ENCODE peak calls at places on chromosomes 1 and 21, in six cellular contexts. One of them, this sample, is unnamed. For H3K4me1, the result is how much of the 10 kb centered on the place peaks cover.

GRCh38 chr21:15549671-15550070 is 180.1 kb upstream of the USP25 start:
- DNase-seq in uterus: no peak
- DNase-seq in esophagus muscularis mucosa: no peak
- DNase-seq in Panc1: no peak
- DNase-seq in fibroblast of lung: no peak
- DNase-seq in neural progenitor cell: no peak
- DNase-seq in this sample: no peak

GRCh38 chr21:38303300-38303699 is 46.5 kb downstream of the KCNJ15 start:
- DNase-seq in uterus: peak
- DNase-seq in esophagus muscularis mucosa: no peak
- DNase-seq in Panc1: peak
- DNase-seq in fibroblast of lung: peak
- DNase-seq in neural progenitor cell: no peak
- DNase-seq in this sample: peak

GRCh38 chr21:35036521-35037383 is 12.3 kb downstream of the RUNX1 start:
- DNase-seq in uterus: no peak
- DNase-seq in esophagus muscularis mucosa: peak
- DNase-seq in Panc1: no peak
- DNase-seq in fibroblast of lung: no peak
- DNase-seq in neural progenitor cell: no peak
- DNase-seq in this sample: peak

GRCh38 chr1:245673920-245674414 is 519.2 kb downstream of the KIF26B start:
- DNase-seq in uterus: no peak
- DNase-seq in esophagus muscularis mucosa: no peak
- DNase-seq in Panc1: no peak
- DNase-seq in fibroblast of lung: peak
- DNase-seq in neural progenitor cell: no peak
- DNase-seq in this sample: no peak

GRCh38 chr1:226133504-226134123 is 52.9 kb downstream of the ACBD3 start:
- DNase-seq in uterus: peak
- DNase-seq in esophagus muscularis mucosa: peak
- DNase-seq in Panc1: no peak
- DNase-seq in fibroblast of lung: no peak
- DNase-seq in neural progenitor cell: no peak
- DNase-seq in this sample: no peak

GRCh38 chr1:60423181-60423780 is 349.7 kb upstream of the C1orf87 start:
- DNase-seq in uterus: no peak
- DNase-seq in esophagus muscularis mucosa: no peak
- DNase-seq in Panc1: no peak
- DNase-seq in fibroblast of lung: no peak
- DNase-seq in neural progenitor cell: no peak
- DNase-seq in this sample: no peak

GRCh38 chr1:179447489-179447888 is 81.7 kb downstream of the AXDND1 start:
- DNase-seq in uterus: no peak
- DNase-seq in esophagus muscularis mucosa: no peak
- DNase-seq in Panc1: no peak
- DNase-seq in fibroblast of lung: no peak
- DNase-seq in neural progenitor cell: peak
- DNase-seq in this sample: no peak

GRCh38 chr1:233038581-233038980 is 88.2 kb downstream of the NTPCR start:
- DNase-seq in uterus: no peak
- DNase-seq in esophagus muscularis mucosa: no peak
- DNase-seq in Panc1: no peak
- DNase-seq in fibroblast of lung: no peak
- DNase-seq in neural progenitor cell: no peak
- DNase-seq in this sample: no peak

GRCh38 chr1:54806931-54807611 is 5.9 kb upstream of the TTC22 start:
- DNase-seq in uterus: no peak
- DNase-seq in esophagus muscularis mucosa: no peak
- DNase-seq in Panc1: no peak
- DNase-seq in fibroblast of lung: peak
- DNase-seq in neural progenitor cell: no peak
- DNase-seq in this sample: no peak

GRCh38 chr1:7014640-7014930 is 229.3 kb downstream of the CAMTA1 start:
- DNase-seq in uterus: no peak
- DNase-seq in esophagus muscularis mucosa: peak
- DNase-seq in Panc1: no peak
- DNase-seq in fibroblast of lung: no peak
- DNase-seq in neural progenitor cell: no peak
- DNase-seq in this sample: peak

GRCh38 chr1:55703726-55704363 is 488.7 kb upstream of the USP24 start:
- DNase-seq in uterus: no peak
- DNase-seq in esophagus muscularis mucosa: no peak
- DNase-seq in Panc1: no peak
- DNase-seq in fibroblast of lung: peak
- DNase-seq in neural progenitor cell: no peak
- DNase-seq in this sample: no peak

GRCh38 chr1:160997323-160998038 is 23.5 kb downstream of the F11R start:
- DNase-seq in uterus: peak
- DNase-seq in esophagus muscularis mucosa: no peak
- DNase-seq in Panc1: no peak
- DNase-seq in fibroblast of lung: peak
- DNase-seq in neural progenitor cell: peak
- DNase-seq in this sample: peak

GRCh38 chr1:208047476-208047934 is 136.6 kb upstream of the CD34 start:
- DNase-seq in uterus: peak
- DNase-seq in esophagus muscularis mucosa: peak
- DNase-seq in Panc1: no peak
- DNase-seq in fibroblast of lung: peak
- DNase-seq in neural progenitor cell: no peak
- DNase-seq in this sample: peak

GRCh38 chr1:53557369-53557768 is 98.2 kb downstream of the DMRTB1 start:
- DNase-seq in uterus: peak
- DNase-seq in esophagus muscularis mucosa: no peak
- DNase-seq in Panc1: no peak
- DNase-seq in fibroblast of lung: no peak
- DNase-seq in neural progenitor cell: no peak
- DNase-seq in this sample: no peak

GRCh38 chr1:116002781-116003455 is 26.6 kb downstream of the SLC22A15 start:
- DNase-seq in uterus: no peak
- DNase-seq in esophagus muscularis mucosa: no peak
- DNase-seq in Panc1: no peak
- DNase-seq in fibroblast of lung: no peak
- DNase-seq in neural progenitor cell: no peak
- DNase-seq in this sample: no peak

GRCh38 chr1:47915677-47916353 is 81.4 kb downstream of the TRABD2B start:
- DNase-seq in uterus: no peak
- DNase-seq in esophagus muscularis mucosa: no peak
- DNase-seq in Panc1: no peak
- DNase-seq in fibroblast of lung: no peak
- DNase-seq in neural progenitor cell: peak
- DNase-seq in this sample: no peak

GRCh38 chr21:14923468-14923867 is 141.3 kb downstream of the NRIP1 start:
- DNase-seq in uterus: no peak
- DNase-seq in esophagus muscularis mucosa: no peak
- DNase-seq in Panc1: no peak
- DNase-seq in fibroblast of lung: peak
- DNase-seq in neural progenitor cell: no peak
- DNase-seq in this sample: no peak

GRCh38 chr21:38277501-38278111 is 20.8 kb downstream of the KCNJ15 start:
- DNase-seq in uterus: no peak
- DNase-seq in esophagus muscularis mucosa: no peak
- DNase-seq in Panc1: peak
- DNase-seq in fibroblast of lung: peak
- DNase-seq in neural progenitor cell: no peak
- DNase-seq in this sample: peak

GRCh38 chr21:46509760-46510159 is 51.1 kb downstream of the DIP2A start:
- DNase-seq in uterus: no peak
- DNase-seq in esophagus muscularis mucosa: no peak
- DNase-seq in Panc1: no peak
- DNase-seq in fibroblast of lung: peak
- DNase-seq in neural progenitor cell: no peak
- DNase-seq in this sample: no peak

GRCh38 chr1:215749423-215749822 is 182.3 kb downstream of the KCTD3 start:
- DNase-seq in uterus: no peak
- DNase-seq in esophagus muscularis mucosa: no peak
- DNase-seq in Panc1: no peak
- DNase-seq in fibroblast of lung: peak
- DNase-seq in neural progenitor cell: no peak
- DNase-seq in this sample: no peak

GRCh38 chr1:70970407-70970806 is 77.2 kb downstream of the PTGER3 start:
- DNase-seq in uterus: no peak
- DNase-seq in esophagus muscularis mucosa: no peak
- DNase-seq in Panc1: no peak
- DNase-seq in fibroblast of lung: no peak
- DNase-seq in neural progenitor cell: no peak
- DNase-seq in this sample: no peak

GRCh38 chr1:70961374-70961773 is 86.2 kb downstream of the PTGER3 start:
- DNase-seq in uterus: no peak
- DNase-seq in esophagus muscularis mucosa: no peak
- DNase-seq in Panc1: no peak
- DNase-seq in fibroblast of lung: no peak
- DNase-seq in neural progenitor cell: no peak
- DNase-seq in this sample: no peak

GRCh38 chr1:70963374-70963773 is 84.2 kb downstream of the PTGER3 start:
- DNase-seq in uterus: no peak
- DNase-seq in esophagus muscularis mucosa: no peak
- DNase-seq in Panc1: no peak
- DNase-seq in fibroblast of lung: no peak
- DNase-seq in neural progenitor cell: no peak
- DNase-seq in this sample: no peak

GRCh38 chr1:70966018-70966638 is 81.5 kb downstream of the PTGER3 start:
- DNase-seq in uterus: no peak
- DNase-seq in esophagus muscularis mucosa: no peak
- DNase-seq in Panc1: no peak
- DNase-seq in fibroblast of lung: peak
- DNase-seq in neural progenitor cell: no peak
- DNase-seq in this sample: no peak
- TF ChIP-seq CTCF in uterus: no peak
- TF ChIP-seq CTCF in esophagus muscularis mucosa: peak
- TF ChIP-seq CTCF in Panc1: peak
- TF ChIP-seq CTCF in fibroblast of lung: peak
- TF ChIP-seq CTCF in neural progenitor cell: peak
- TF ChIP-seq CTCF in this sample: no peak

GRCh38 chr1:200292699-200293098 is 117.1 kb downstream of the ZNF281 start:
- DNase-seq in uterus: no peak
- DNase-seq in esophagus muscularis mucosa: no peak
- DNase-seq in Panc1: no peak
- DNase-seq in fibroblast of lung: no peak
- DNase-seq in neural progenitor cell: no peak
- DNase-seq in this sample: no peak

GRCh38 chr1:200291106-200291505 is 118.7 kb downstream of the ZNF281 start:
- DNase-seq in uterus: no peak
- DNase-seq in esophagus muscularis mucosa: no peak
- DNase-seq in Panc1: no peak
- DNase-seq in fibroblast of lung: no peak
- DNase-seq in neural progenitor cell: no peak
- DNase-seq in this sample: no peak

GRCh38 chr1:200298242-200298641 is 111.6 kb downstream of the ZNF281 start:
- DNase-seq in uterus: no peak
- DNase-seq in esophagus muscularis mucosa: no peak
- DNase-seq in Panc1: no peak
- DNase-seq in fibroblast of lung: no peak
- DNase-seq in neural progenitor cell: no peak
- DNase-seq in this sample: no peak

GRCh38 chr1:200296091-200296661 is 113.7 kb downstream of the ZNF281 start:
- DNase-seq in uterus: no peak
- DNase-seq in esophagus muscularis mucosa: no peak
- DNase-seq in Panc1: no peak
- DNase-seq in fibroblast of lung: no peak
- DNase-seq in neural progenitor cell: no peak
- DNase-seq in this sample: no peak

GRCh38 chr1:200294241-200294640 is 115.6 kb downstream of the ZNF281 start:
- DNase-seq in uterus: no peak
- DNase-seq in esophagus muscularis mucosa: no peak
- DNase-seq in Panc1: no peak
- DNase-seq in fibroblast of lung: no peak
- DNase-seq in neural progenitor cell: no peak
- DNase-seq in this sample: no peak
- H3K4me1 ChIP-seq in uterus: under half
- H3K4me1 ChIP-seq in esophagus muscularis mucosa: under half
- H3K4me1 ChIP-seq in Panc1: under half
- H3K4me1 ChIP-seq in fibroblast of lung: under half
- H3K4me1 ChIP-seq in neural progenitor cell: under half
- H3K4me1 ChIP-seq in this sample: under half

DNA sequence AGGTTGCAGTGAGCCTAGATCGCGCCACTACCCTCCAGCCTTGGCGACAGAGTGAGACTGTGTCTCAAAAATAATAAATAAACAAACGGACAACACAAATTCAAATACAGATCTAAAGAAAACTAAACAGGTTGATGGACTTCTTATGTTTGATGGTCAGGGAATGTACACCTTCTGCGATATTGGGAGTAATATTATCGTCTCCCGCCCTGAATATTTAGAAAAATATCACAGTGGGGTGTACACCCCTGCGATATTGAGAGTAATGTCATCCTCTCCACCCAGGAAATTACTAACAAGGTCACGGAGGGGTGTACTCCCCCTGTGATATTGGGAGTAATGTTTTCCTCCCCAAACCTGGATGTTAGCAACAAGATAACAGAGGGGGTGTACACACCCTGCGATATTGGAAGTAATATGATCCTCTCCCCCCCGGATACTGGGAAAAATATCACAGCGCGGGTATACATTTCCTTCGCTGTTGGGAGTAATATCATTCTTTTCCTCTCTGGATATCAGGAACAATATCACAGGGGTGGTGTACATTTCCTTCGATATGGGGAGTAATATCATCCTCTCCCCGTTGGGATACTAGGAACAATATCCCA is 1.4 kb upstream of the CFAP298 start:
- DNase-seq in uterus: no peak
- DNase-seq in esophagus muscularis mucosa: peak
- DNase-seq in Panc1: no peak
- DNase-seq in fibroblast of lung: no peak
- DNase-seq in neural progenitor cell: no peak
- DNase-seq in this sample: no peak
- H3K27ac ChIP-seq in uterus: peak
- H3K27ac ChIP-seq in esophagus muscularis mucosa: peak
- H3K27ac ChIP-seq in Panc1: peak
- H3K27ac ChIP-seq in fibroblast of lung: no peak
- H3K27ac ChIP-seq in neural progenitor cell: no peak
- H3K27ac ChIP-seq in this sample: peak

DNA sequence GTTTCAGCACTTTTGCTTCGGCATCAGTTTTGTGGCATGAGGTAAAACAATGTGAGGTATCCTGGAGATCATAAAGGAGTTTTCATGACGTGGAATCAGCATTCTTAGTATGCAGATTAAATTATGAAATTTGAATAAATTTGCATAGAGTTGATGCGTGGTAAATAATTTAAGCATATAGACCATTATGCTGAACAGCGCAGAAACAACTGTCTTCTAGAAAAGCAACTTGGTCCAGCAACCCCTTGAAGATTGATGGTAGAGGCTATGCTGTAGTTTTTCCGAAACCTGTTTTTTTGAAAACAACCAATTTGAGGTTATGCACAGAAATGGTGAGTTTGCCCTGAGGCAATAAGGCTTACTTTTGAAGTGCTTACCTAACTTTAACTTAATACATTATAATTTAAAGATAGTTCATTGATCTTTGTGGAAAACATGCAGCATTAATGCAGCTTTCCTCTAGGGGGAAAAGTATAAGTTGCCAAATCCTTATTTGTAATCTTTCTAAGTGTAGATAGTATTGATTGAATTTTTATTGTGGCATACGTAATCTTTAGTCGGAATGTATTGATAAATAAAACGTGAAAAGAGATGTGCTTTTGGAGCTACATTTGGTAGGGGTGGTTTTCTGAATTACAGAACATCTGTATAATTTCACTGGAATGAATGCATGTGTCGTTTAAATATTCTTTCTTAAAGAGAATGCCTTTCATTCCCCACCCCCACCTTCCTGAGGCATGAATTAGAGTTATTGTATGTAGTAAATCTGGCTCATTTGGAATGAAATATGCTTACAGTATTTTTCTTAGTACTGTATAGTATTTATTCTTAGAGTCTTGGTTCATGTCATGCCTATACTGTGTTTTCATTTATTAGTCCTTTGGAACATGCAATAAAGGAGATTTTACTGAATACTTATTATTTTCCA is 3.8 kb downstream of the PRDM2 start:
- DNase-seq in uterus: no peak
- DNase-seq in esophagus muscularis mucosa: no peak
- DNase-seq in Panc1: no peak
- DNase-seq in fibroblast of lung: no peak
- DNase-seq in neural progenitor cell: no peak
- DNase-seq in this sample: no peak
- TF ChIP-seq CTCF in uterus: no peak
- TF ChIP-seq CTCF in esophagus muscularis mucosa: no peak
- TF ChIP-seq CTCF in Panc1: no peak
- TF ChIP-seq CTCF in fibroblast of lung: peak
- TF ChIP-seq CTCF in neural progenitor cell: no peak
- TF ChIP-seq CTCF in this sample: no peak